ENCODE peak calls at places on chromosome 6, in five cellular contexts. P is SJCRH30, J is Caco-2, U is colonic mucosa, O is mammary epithelial cell. C is an unnamed sample.
A peak's percentile ranks its signal among the peaks of the same experiment; 100 is the strongest.

GRCh38 chr6:70520575-70520974 is 46.2 kb upstream of the SDHAF4 start:
- DNase-seq in P (peak; percentile 19), J (no peak), U (no peak), O (no peak), C (no peak)

GRCh38 chr6:108748959-108749358 is 99.3 kb upstream of the ARMC2 start:
- DNase-seq in P (no peak), J (no peak), U (no peak), O (no peak), C (no peak)

GRCh38 chr6:21327326-21328140 is 266.0 kb upstream of the SOX4 start:
- DNase-seq in P (no peak), J (no peak), U (no peak), O (no peak), C (no peak)

GRCh38 chr6:65671922-65672321 is 35.1 kb downstream of the EYS start:
- DNase-seq in P (no peak), J (no peak), U (no peak), O (no peak), C (no peak)

GRCh38 chr6:31400467-31401289 is 2.7 kb upstream of the MICA start:
- DNase-seq in P (peak; percentile 78), J (no peak), U (peak; percentile 86), O (peak; percentile 74), C (peak; percentile 92)

GRCh38 chr6:153328194-153328593 is 197.1 kb upstream of the RGS17 start:
- DNase-seq in P (peak; percentile 95), J (no peak), U (no peak), O (peak; percentile 87), C (no peak)

GRCh38 chr6:133041020-133041419 is 200.1 kb upstream of the EYA4 start:
- DNase-seq in P (peak; percentile 38), J (no peak), U (no peak), O (no peak), C (no peak)

GRCh38 chr6:48150701-48151100 is 39.7 kb upstream of the PTCHD4 start:
- DNase-seq in P (peak; percentile 53), J (no peak), U (no peak), O (no peak), C (no peak)

GRCh38 chr6:11179978-11180303 is 52.5 kb downstream of the NEDD9 start:
- DNase-seq in P (no peak), J (no peak), U (no peak), O (no peak), C (no peak)

GRCh38 chr6:35568967-35569606 is 56.4 kb upstream of the TULP1 start:
- DNase-seq in P (no peak), J (no peak), U (peak; percentile 39), O (peak; percentile 23), C (peak; percentile 65)

GRCh38 chr6:37135835-37136694 is 33.9 kb upstream of the PIM1 start:
- DNase-seq in P (peak; percentile 30), J (no peak), U (peak; percentile 57), O (peak; percentile 67), C (no peak)

GRCh38 chr6:83057705-83058321 is 7.8 kb downstream of the UBE3D start:
- DNase-seq in P (peak; percentile 75), J (peak; percentile 53), U (peak; percentile 38), O (peak; percentile 37), C (no peak)

GRCh38 chr6:169723991-169724553 is at the start of gene PHF10:
- DNase-seq in P (no peak), J (peak; percentile 61), U (peak; percentile 22), O (no peak), C (peak; percentile 58)

GRCh38 chr6:128491643-128492206 is 28.7 kb downstream of the PTPRK start:
- DNase-seq in P (peak; percentile 69), J (no peak), U (peak; percentile 38), O (peak; percentile 64), C (no peak)

GRCh38 chr6:11766589-11767450 is 11.8 kb downstream of the ADTRP start:
- DNase-seq in P (peak; percentile 11), J (no peak), U (no peak), O (peak; percentile 95), C (no peak)

GRCh38 chr6:163529605-163530004 is 115.1 kb downstream of the QKI start:
- DNase-seq in P (peak; percentile 65), J (no peak), U (no peak), O (peak; percentile 86), C (no peak)

GRCh38 chr6:150269857-150270223 is 99.0 kb upstream of the IYD start:
- DNase-seq in P (no peak), J (no peak), U (no peak), O (peak; percentile 100), C (no peak)

GRCh38 chr6:118085665-118086064 is 178.6 kb downstream of the SLC35F1 start:
- DNase-seq in P (no peak), J (no peak), U (no peak), O (no peak), C (no peak)

GRCh38 chr6:161696828-161697227 is 423.0 kb upstream of the AGPAT4 start:
- DNase-seq in P (no peak), J (no peak), U (no peak), O (no peak), C (no peak)

GRCh38 chr6:14876778-14877613 is 368.9 kb upstream of the JARID2 start:
- DNase-seq in P (peak; percentile 70), J (no peak), U (no peak), O (peak; percentile 78), C (no peak)

GRCh38 chr6:170026272-170027110 is 264.4 kb downstream of the DLL1 start:
- DNase-seq in P (no peak), J (peak; percentile 81), U (peak; percentile 45), O (peak; percentile 96), C (peak; percentile 87)

GRCh38 chr6:67888886-67889681 is 746.0 kb upstream of the ADGRB3 start:
- DNase-seq in P (no peak), J (no peak), U (no peak), O (no peak), C (no peak)

GRCh38 chr6:110518281-110518623 is 41.8 kb upstream of the SLC22A16 start:
- DNase-seq in P (peak; percentile 40), J (no peak), U (no peak), O (no peak), C (no peak)

GRCh38 chr6:163585932-163586437 is 171.5 kb downstream of the QKI start:
- DNase-seq in P (peak; percentile 64), J (no peak), U (no peak), O (peak; percentile 53), C (peak; percentile 66)

GRCh38 chr6:32968093-32968769 is at the start of gene BRD2:
- DNase-seq in P (peak; percentile 97), J (peak; percentile 96), U (peak; percentile 98), O (peak; percentile 95), C (peak; percentile 96)

GRCh38 chr6:71406871-71407860 is 118.6 kb downstream of the OGFRL1 start:
- DNase-seq in P (no peak), J (no peak), U (no peak), O (peak; percentile 64), C (no peak)

GRCh38 chr6:111798281-111798725 is 74.9 kb downstream of the FYN start:
- DNase-seq in P (no peak), J (no peak), U (no peak), O (no peak), C (no peak)

GRCh38 chr6:111802720-111803119 is 70.5 kb downstream of the FYN start:
- DNase-seq in P (no peak), J (no peak), U (no peak), O (no peak), C (no peak)

GRCh38 chr6:111800821-111801220 is 72.4 kb downstream of the FYN start:
- DNase-seq in P (no peak), J (no peak), U (no peak), O (no peak), C (no peak)

GRCh38 chr6:111800468-111800760 is 72.8 kb downstream of the FYN start:
- DNase-seq in P (no peak), J (no peak), U (no peak), O (no peak), C (no peak)

DNA sequence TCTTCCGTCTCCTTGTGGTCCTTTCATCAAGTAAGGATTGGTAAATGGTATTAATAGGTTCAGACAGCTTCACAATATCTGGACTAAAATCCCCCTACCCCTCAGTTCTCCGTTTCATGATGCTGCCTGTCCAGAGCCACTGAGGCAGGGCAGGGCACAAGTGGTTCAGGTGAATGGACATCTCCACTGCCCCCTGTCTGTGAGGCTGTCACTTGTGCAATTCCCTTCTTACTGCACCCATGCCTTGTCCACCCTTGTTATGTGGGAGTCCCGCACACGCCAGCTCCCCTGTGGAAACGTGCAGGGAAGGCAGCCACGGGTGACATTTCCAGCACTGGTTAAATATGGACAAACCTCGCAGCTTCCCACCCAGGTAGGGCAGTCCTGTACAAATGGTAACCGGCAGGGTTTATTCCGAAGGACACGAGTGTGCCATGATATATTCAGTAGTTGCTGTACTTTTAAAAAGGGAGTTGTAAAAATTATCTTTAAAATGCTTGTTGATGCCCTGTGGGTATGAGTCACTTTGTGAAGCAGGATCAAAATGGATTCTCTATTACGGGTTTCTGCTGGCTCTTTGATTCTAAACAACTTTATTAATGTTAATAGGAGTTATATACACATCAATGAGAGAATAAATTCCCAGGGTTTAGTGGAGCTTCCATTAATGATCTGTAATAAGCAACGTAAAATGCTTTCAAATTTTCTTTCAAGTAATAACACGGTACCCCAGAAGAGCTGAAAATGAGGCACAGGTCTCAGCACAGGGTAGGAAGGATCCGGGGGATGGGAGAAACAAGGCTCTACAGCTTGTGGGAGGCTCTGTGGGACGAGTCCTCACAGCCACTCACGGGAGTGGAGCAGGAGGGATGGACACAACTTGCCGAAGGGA is 73.4 kb downstream of the FYN start:
- DNase-seq in P (no peak), J (no peak), U (no peak), O (no peak), C (no peak)
- H3K4me1 ChIP-seq in P (peaks cover 7% of the 10 kb centered on the region), J (no peaks in the 10 kb centered on the region), U (no peaks in the 10 kb centered on the region), O (no peaks in the 10 kb centered on the region), C (peaks cover 36% of the 10 kb centered on the region)

GRCh38 chr6:306641-307061 is 14.4 kb downstream of the DUSP22 start:
- DNase-seq in P (no peak), J (no peak), U (no peak), O (no peak), C (no peak)
- H3K9me3 ChIP-seq in P (no peaks in the 10 kb centered on the region), J (no peaks in the 10 kb centered on the region), U (no peaks in the 10 kb centered on the region), O (peaks cover 11% of the 10 kb centered on the region), C (no peaks in the 10 kb centered on the region)

GRCh38 chr6:139172567-139172966 is 37.7 kb downstream of the HECA start:
- DNase-seq in P (no peak), J (no peak), U (no peak), O (peak; percentile 43), C (no peak)

GRCh38 chr6:139173172-139173571 is 38.3 kb downstream of the HECA start:
- DNase-seq in P (no peak), J (no peak), U (no peak), O (no peak), C (no peak)

GRCh38 chr6:139172151-139172550 is 37.3 kb downstream of the HECA start:
- DNase-seq in P (no peak), J (no peak), U (no peak), O (no peak), C (no peak)

GRCh38 chr6:139175389-139175788 is 40.5 kb downstream of the HECA start:
- DNase-seq in P (no peak), J (no peak), U (no peak), O (no peak), C (no peak)

GRCh38 chr6:139173822-139174221 is 38.9 kb downstream of the HECA start:
- DNase-seq in P (no peak), J (no peak), U (no peak), O (no peak), C (no peak)
- H3K4me1 ChIP-seq in P (no peaks in the 10 kb centered on the region), J (peaks cover 10% of the 10 kb centered on the region), U (no peaks in the 10 kb centered on the region), O (peaks cover 3% of the 10 kb centered on the region), C (peaks cover 12% of the 10 kb centered on the region)

DNA sequence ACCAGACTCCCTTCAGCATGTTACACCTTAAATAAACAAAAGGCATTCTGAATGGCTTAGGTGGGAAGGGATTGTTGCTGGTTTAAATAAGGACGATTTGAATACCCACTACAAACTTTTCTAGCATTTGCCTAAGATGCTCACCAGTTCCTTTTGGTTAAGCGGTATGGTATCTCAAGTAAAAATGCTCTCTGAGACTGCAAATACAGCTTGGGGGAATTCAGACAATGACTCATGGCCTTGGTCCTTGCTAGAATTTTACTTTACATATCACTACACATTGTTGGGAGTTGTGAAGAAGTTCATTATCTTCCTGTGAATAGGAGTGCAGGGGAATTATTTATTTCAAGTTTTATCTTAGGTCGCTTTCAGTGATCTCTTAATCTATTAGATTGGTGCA is 670.7 kb downstream of the UTRN start:
- DNase-seq in P (no peak), J (no peak), U (no peak), O (peak; percentile 36), C (no peak)
- H3K9me3 ChIP-seq in P (no peaks in the 10 kb centered on the region), J (no peaks in the 10 kb centered on the region), U (no peaks in the 10 kb centered on the region), O (no peaks in the 10 kb centered on the region), C (no peaks in the 10 kb centered on the region)

C was measured in lower lobe of right lung.